ENCODE peak calls at places on chromosomes 16 and 17, in ten cellular contexts. K is stimulated activated CD4-positive, alpha-beta T cell treated with anti-CD3 and anti-CD28 coated beads, TNF-alpha, amount 100 ng/mL, for 24 hours; O is A549; W is ureter; Z is activated T-cell treated with anti-CD3 and anti-CD28 coated beads, Interleukin-2, amount 50 U/mL, for 4 hours; P is NCI-H460; T is mesothelial cell of epicardium; I is EL; U is stimulated activated CD8-positive, alpha-beta memory T cell treated with anti-CD3 and anti-CD28 coated beads, Interleukin-4, amount 100 ng/mL, for 24 hours; J is NT2/D1. L is an unnamed sample.

GRCh38 chr17:59372138-59372751 is 40.8 kb downstream of the YPEL2 start:
- DNase-seq in K (no peak), T (no peak), U (no peak), J (no peak), O (no peak), W (peak), I (no peak), Z (no peak), P (no peak), L (no peak)

GRCh38 chr16:67555795-67556212 is 6.5 kb upstream of the CTCF start:
- DNase-seq in O (no peak), I (peak), U (no peak), P (no peak), K (no peak), W (no peak), J (no peak), Z (no peak), T (no peak), L (peak)

GRCh38 chr16:12580809-12581208 is 222.9 kb downstream of the CPPED1 start:
- DNase-seq in I (no peak), U (no peak), J (no peak), K (no peak), T (no peak), P (no peak), O (no peak), Z (no peak), W (no peak), L (no peak)

GRCh38 chr17:63859257-63859656 is 14.2 kb downstream of the CSH2 start:
- DNase-seq in J (no peak), T (no peak), Z (no peak), I (no peak), K (no peak), P (no peak), U (no peak), O (no peak), W (no peak), L (no peak)

GRCh38 chr17:7133916-7134315 is 19.3 kb upstream of the ASGR2 start:
- DNase-seq in W (no peak), Z (no peak), O (no peak), U (no peak), P (no peak), J (no peak), K (no peak), T (no peak), I (no peak), L (no peak)

GRCh38 chr17:59145571-59146096 is 9.4 kb downstream of the SKA2 start:
- DNase-seq in Z (no peak), W (no peak), I (no peak), J (no peak), K (no peak), O (no peak), T (no peak), P (no peak), U (no peak), L (no peak)

GRCh38 chr17:4009164-4009785 is 45.0 kb upstream of the ATP2A3 start:
- DNase-seq in I (no peak), U (no peak), P (no peak), K (no peak), W (no peak), Z (no peak), O (no peak), J (no peak), T (no peak), L (no peak)

GRCh38 chr17:78759203-78759968 is 22.7 kb downstream of the CYTH1 start:
- DNase-seq in I (no peak), P (no peak), W (peak), Z (peak), O (no peak), U (no peak), T (no peak), J (no peak), K (peak), L (peak)

GRCh38 chr17:48261297-48261880 is 153.8 kb downstream of the SNX11 start:
- DNase-seq in K (no peak), T (no peak), O (peak), W (no peak), I (peak), Z (no peak), U (no peak), P (peak), J (peak), L (no peak)

GRCh38 chr17:44375196-44376017 is 11.8 kb upstream of the FAM171A2 start:
- DNase-seq in T (no peak), I (no peak), W (no peak), K (no peak), U (no peak), J (no peak), P (no peak), Z (no peak), O (no peak), L (no peak)

GRCh38 chr17:34287858-34288257 is 2.3 kb downstream of the CCL11 start:
- DNase-seq in J (no peak), W (no peak), U (no peak), I (peak), K (no peak), P (no peak), Z (no peak), O (no peak), T (no peak), L (no peak)

GRCh38 chr17:3659541-3660111 is 8.8 kb downstream of the TAX1BP3 start:
- DNase-seq in P (no peak), W (peak), K (no peak), T (no peak), Z (no peak), U (no peak), O (peak), I (peak), J (no peak), L (no peak)

GRCh38 chr17:71632328-71632727 is 488.5 kb upstream of the SOX9 start:
- DNase-seq in W (no peak), T (no peak), Z (no peak), I (peak), U (no peak), P (no peak), K (no peak), J (no peak), O (no peak), L (no peak)

GRCh38 chr17:59466943-59467801 is 98.2 kb upstream of the DHX40 start:
- DNase-seq in T (no peak), I (no peak), K (no peak), Z (no peak), J (no peak), W (no peak), P (no peak), U (no peak), O (no peak), L (no peak)

GRCh38 chr16:13322357-13322756 is 421.0 kb downstream of the SHISA9 start:
- DNase-seq in P (no peak), W (no peak), U (no peak), O (no peak), J (peak), I (no peak), T (no peak), K (no peak), Z (no peak), L (no peak)

GRCh38 chr17:42065201-42065600 is 14.8 kb upstream of the C17orf113 start:
- DNase-seq in O (no peak), I (no peak), W (no peak), U (no peak), P (no peak), J (no peak), K (no peak), T (no peak), Z (no peak), L (no peak)

GRCh38 chr17:32875904-32876413 is 965 bp downstream of the MYO1D start:
- DNase-seq in W (no peak), J (no peak), I (peak), T (no peak), U (no peak), Z (no peak), K (no peak), O (no peak), P (no peak), L (no peak)

GRCh38 chr17:72388765-72389473 is 268.1 kb downstream of the SOX9 start:
- DNase-seq in Z (no peak), P (peak), W (no peak), T (no peak), I (peak), K (no peak), J (no peak), O (peak), U (no peak), L (no peak)

GRCh38 chr16:12067714-12068401 is 91.3 kb downstream of the SNX29 start:
- DNase-seq in T (no peak), J (peak), W (peak), U (peak), P (peak), O (peak), K (peak), I (peak), Z (peak), L (peak)

GRCh38 chr17:48024149-48025039 is 13.2 kb downstream of the COPZ2 start:
- DNase-seq in J (no peak), W (peak), K (no peak), T (no peak), Z (peak), U (no peak), O (peak), I (peak), P (peak), L (peak)

GRCh38 chr17:38579934-38580333 is 25.8 kb downstream of the SRCIN1 start:
- DNase-seq in U (no peak), K (peak), O (peak), Z (no peak), T (no peak), W (no peak), J (no peak), I (peak), P (no peak), L (no peak)